ENCODE peak calls at places on chromosome 9, in five cellular contexts. A, K, F, B and C are unnamed samples.

GRCh38 chr9:91515074-91515687 is 91.5 kb upstream of the NFIL3 start:
- DNase-seq in A (no peak), K (peak; percentile 44), F (no peak), B (peak; percentile 16), C (peak; percentile 41)

GRCh38 chr9:93684806-93685553 is 108.6 kb downstream of the PHF2 start:
- DNase-seq in A (no peak), K (no peak), F (no peak), B (no peak), C (no peak)

GRCh38 chr9:117733465-117733864 is 29.3 kb downstream of the TLR4 start:
- DNase-seq in A (no peak), K (no peak), F (no peak), B (no peak), C (no peak)

GRCh38 chr9:4167040-4167671 is 132.7 kb downstream of the GLIS3 start:
- DNase-seq in A (no peak), K (no peak), F (no peak), B (no peak), C (no peak)

GRCh38 chr9:92535940-92536850 is at the start of gene ECM2:
- DNase-seq in A (no peak), K (peak; percentile 20), F (no peak), B (no peak), C (no peak)

GRCh38 chr9:132210472-132211145 is 48.8 kb downstream of the NTNG2 start:
- DNase-seq in A (no peak), K (no peak), F (no peak), B (no peak), C (no peak)

GRCh38 chr9:97793067-97793466 is 60.0 kb upstream of the FOXE1 start:
- DNase-seq in A (no peak), K (no peak), F (no peak), B (no peak), C (no peak)

GRCh38 chr9:134568756-134569155 is 72.8 kb upstream of the COL5A1 start:
- DNase-seq in A (no peak), K (no peak), F (no peak), B (no peak), C (no peak)

GRCh38 chr9:128143409-128144238 is 5.6 kb upstream of the LCN2 start:
- DNase-seq in A (peak; percentile 69), K (no peak), F (no peak), B (no peak), C (no peak)

GRCh38 chr9:131799177-131799823 is 59.4 kb upstream of the RAPGEF1 start:
- DNase-seq in A (no peak), K (peak; percentile 48), F (no peak), B (peak; percentile 50), C (peak; percentile 21)

GRCh38 chr9:130398487-130399240 is 46.1 kb upstream of the ASS1 start:
- DNase-seq in A (no peak), K (no peak), F (no peak), B (no peak), C (no peak)

GRCh38 chr9:37929441-37929895 is 25.5 kb upstream of the SLC25A51 start:
- DNase-seq in A (no peak), K (no peak), F (no peak), B (no peak), C (no peak)

GRCh38 chr9:42852133-42852532 is 668.7 kb downstream of the SPATA31A6 start:
- DNase-seq in A (no peak), K (peak; percentile 64), F (no peak), B (peak; percentile 69), C (peak; percentile 25)

GRCh38 chr9:89079421-89079820 is 88.2 kb downstream of the S1PR3 start:
- DNase-seq in A (no peak), K (no peak), F (no peak), B (no peak), C (no peak)

GRCh38 chr9:36988848-36989247 is 45.2 kb downstream of the PAX5 start:
- DNase-seq in A (no peak), K (no peak), F (no peak), B (no peak), C (no peak)

GRCh38 chr9:78769684-78770083 is 472.8 kb downstream of the PSAT1 start:
- DNase-seq in A (no peak), K (no peak), F (no peak), B (no peak), C (no peak)

GRCh38 chr9:1087120-1087881 is 37.1 kb downstream of the DMRT2 start:
- DNase-seq in A (no peak), K (no peak), F (no peak), B (no peak), C (no peak)

GRCh38 chr9:33101104-33101951 is 24.9 kb upstream of the SMU1 start:
- DNase-seq in A (peak; percentile 79), K (no peak), F (no peak), B (no peak), C (no peak)

GRCh38 chr9:117084221-117084620 is 330.6 kb downstream of the ASTN2 start:
- DNase-seq in A (no peak), K (no peak), F (no peak), B (no peak), C (no peak)

GRCh38 chr9:98687911-98688310 is 20.8 kb downstream of the GABBR2 start:
- DNase-seq in A (peak; percentile 60), K (no peak), F (no peak), B (no peak), C (no peak)

GRCh38 chr9:131854334-131854733 is 114.5 kb upstream of the RAPGEF1 start:
- DNase-seq in A (no peak), K (peak; percentile 16), F (no peak), B (no peak), C (no peak)

GRCh38 chr9:99973455-99973854 is 67.0 kb downstream of the STX17 start:
- DNase-seq in A (no peak), K (no peak), F (no peak), B (no peak), C (no peak)

GRCh38 chr9:110260911-110261310 is 4.6 kb upstream of the TXN start:
- DNase-seq in A (no peak), K (no peak), F (no peak), B (no peak), C (no peak)

GRCh38 chr9:92439921-92440750 is 15.9 kb upstream of the OMD start:
- DNase-seq in A (peak; percentile 38), K (no peak), F (no peak), B (no peak), C (no peak)

GRCh38 chr9:134965421-134965820 is 47.7 kb upstream of the FCN1 start:
- DNase-seq in A (no peak), K (no peak), F (peak; percentile 68), B (no peak), C (no peak)

GRCh38 chr9:134331186-134332025 is 5.2 kb downstream of the RXRA start:
- DNase-seq in A (no peak), K (no peak), F (no peak), B (no peak), C (no peak)

GRCh38 chr9:36191290-36191645 is 547 bp downstream of the CLTA start:
- DNase-seq in A (no peak), K (no peak), F (no peak), B (peak; percentile 37), C (no peak)

GRCh38 chr9:127022913-127023665 is 99.3 kb downstream of the ANGPTL2 start:
- DNase-seq in A (no peak), K (peak; percentile 27), F (no peak), B (no peak), C (peak; percentile 66)
- H3K27ac ChIP-seq in A (peak overlapping the region; percentile 50), K (peak overlapping the region; percentile 68), F (peak overlapping the region; percentile 67), B (no peak overlapping the region), C (no peak overlapping the region)

DNA sequence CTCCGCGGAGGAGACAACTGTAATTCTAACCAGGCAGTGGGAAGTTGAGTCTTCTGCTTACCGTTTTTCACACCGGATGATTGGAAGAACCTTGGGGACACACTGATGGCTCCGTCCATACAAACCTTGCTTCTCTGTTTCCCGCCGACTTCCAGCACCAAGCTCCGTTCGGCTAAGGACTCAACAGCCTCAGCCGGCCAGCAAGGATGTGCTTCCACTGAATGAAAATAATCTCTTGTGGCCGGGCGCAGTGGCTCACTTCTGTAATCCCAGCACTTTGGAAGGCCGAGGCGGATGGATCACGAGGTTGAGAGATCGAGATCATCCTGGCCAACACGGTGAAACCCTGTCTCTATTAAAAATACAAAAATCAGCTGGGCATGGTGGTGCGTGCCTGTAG is 1.8 kb upstream of the EDF1 start:
- DNase-seq in A (no peak), K (no peak), F (no peak), B (peak; percentile 10), C (no peak)
- H3K4me3 ChIP-seq in A (no peak overlapping the region), K (no peak overlapping the region), F (no peak overlapping the region), B (no peak overlapping the region), C (no peak overlapping the region)

GRCh38 chr9:114387678-114388431 is at the start of gene AKNA:
- DNase-seq in A (no peak), K (peak; percentile 77), F (peak; percentile 92), B (peak; percentile 31), C (peak; percentile 80)

GRCh38 chr9:114390952-114391351 is 3.2 kb upstream of the AKNA start:
- DNase-seq in A (no peak), K (no peak), F (no peak), B (no peak), C (no peak)

GRCh38 chr9:114388764-114389375 is 1.1 kb upstream of the AKNA start:
- DNase-seq in A (no peak), K (no peak), F (no peak), B (no peak), C (no peak)

GRCh38 chr9:114386886-114387677 is 700 bp downstream of the AKNA start:
- DNase-seq in A (no peak), K (peak; percentile 34), F (no peak), B (no peak), C (peak; percentile 73)

DNA sequence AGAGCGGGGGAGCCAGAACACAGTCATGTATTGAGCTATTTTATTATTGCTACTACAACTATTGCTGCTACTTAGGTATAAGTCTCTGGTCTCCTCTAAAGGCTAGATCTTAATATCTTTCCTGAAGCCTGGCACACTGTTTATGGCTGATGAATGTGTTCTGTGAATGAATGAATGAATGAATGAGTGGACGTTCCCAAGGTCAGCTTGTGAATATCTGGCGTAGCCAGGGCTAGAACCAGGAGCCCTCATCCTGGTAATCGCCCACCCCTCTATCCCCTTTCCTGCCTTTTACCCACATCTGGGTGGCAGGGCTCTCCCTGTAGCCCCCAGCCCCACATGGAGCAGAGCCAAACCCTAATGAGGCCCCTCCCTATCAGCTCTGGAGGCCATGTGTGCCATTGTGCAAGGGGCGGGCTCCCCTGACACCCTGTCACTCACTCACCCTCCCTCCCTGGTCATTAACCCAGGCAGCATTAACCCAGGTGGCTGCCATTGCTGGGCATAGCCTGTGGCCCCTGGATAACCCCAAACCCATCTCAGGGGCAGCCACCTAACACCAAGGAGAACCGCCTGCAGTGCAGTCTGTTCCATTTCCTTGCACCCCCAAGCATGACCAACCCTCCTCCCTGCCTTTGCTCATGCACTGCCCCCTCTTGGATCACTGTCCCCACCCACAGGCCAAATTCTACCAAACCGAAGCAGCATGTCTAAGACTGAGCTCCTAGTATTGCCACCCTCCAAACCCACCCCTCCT is 2.0 kb upstream of the AKNA start:
- DNase-seq in A (no peak), K (no peak), F (no peak), B (no peak), C (no peak)
- H3K27ac ChIP-seq in A (no peak overlapping the region), K (no peak overlapping the region), F (no peak overlapping the region), B (no peak overlapping the region), C (peak overlapping the region; percentile 88)

GRCh38 chr9:68961587-68961986 is 52.3 kb downstream of the PRKACG start:
- DNase-seq in A (no peak), K (no peak), F (no peak), B (no peak), C (no peak)
- H3K4me3 ChIP-seq in A (no peak overlapping the region), K (no peak overlapping the region), F (no peak overlapping the region), B (no peak overlapping the region), C (no peak overlapping the region)